ENCODE peak calls at places on chromosomes 12 and 14, in five cellular contexts. K is tibial artery, Y is upper lobe of right lung, E is AG09319, Z is astrocyte of the spinal cord. R is an unnamed sample.
A peak's percentile ranks its signal among the peaks of the same experiment; 100 is the strongest.

GRCh38 chr14:75972729-75973480 is 8.9 kb downstream of the TGFB3 start:
- DNase-seq in E (no peak), Z (no peak), Y (no peak), K (no peak), R (no peak)

GRCh38 chr12:65875635-65876034 is 51.4 kb downstream of the HMGA2 start:
- DNase-seq in K (no peak), Y (no peak), E (no peak), Z (peak; percentile 79), R (no peak)

GRCh38 chr14:34030864-34031263 is 80.0 kb upstream of the EGLN3 start:
- DNase-seq in E (peak; percentile 79), K (peak; percentile 28), Z (peak; percentile 23), Y (no peak), R (no peak)

GRCh38 chr14:54606631-54607133 is 39.8 kb downstream of the SAMD4A start:
- DNase-seq in Z (peak; percentile 83), Y (no peak), E (peak; percentile 67), K (peak; percentile 39), R (no peak)

GRCh38 chr14:90159688-90160087 is 96.7 kb upstream of the PSMC1 start:
- DNase-seq in E (no peak), K (no peak), Z (no peak), Y (no peak), R (no peak)

GRCh38 chr14:63323148-63323547 is 4.4 kb upstream of the GPHB5 start:
- DNase-seq in E (no peak), Z (no peak), Y (no peak), K (no peak), R (no peak)

GRCh38 chr12:14643247-14643646 is 53.2 kb downstream of the GUCY2C start:
- DNase-seq in Y (no peak), Z (no peak), E (no peak), K (no peak), R (no peak)

GRCh38 chr14:93183596-93184317 is 940 bp downstream of the MOAP1 start:
- DNase-seq in Y (peak; percentile 66), Z (no peak), E (no peak), K (no peak), R (no peak)

GRCh38 chr12:91870872-91871707 is 274.6 kb downstream of the BTG1 start:
- DNase-seq in E (no peak), Z (no peak), K (no peak), Y (no peak), R (no peak)

GRCh38 chr14:96056509-96057422 is 17.6 kb downstream of the C14orf132 start:
- DNase-seq in K (peak; percentile 15), Y (no peak), E (no peak), Z (no peak), R (no peak)

GRCh38 chr12:51591020-51591901 is at the start of gene SCN8A:
- DNase-seq in Z (peak; percentile 22), E (peak; percentile 36), K (no peak), Y (peak; percentile 67), R (peak; percentile 78)

GRCh38 chr12:2984249-2984648 is 25.1 kb downstream of the TEAD4 start:
- DNase-seq in Z (no peak), K (no peak), E (no peak), Y (no peak), R (no peak)

GRCh38 chr12:11758838-11759509 is 109.5 kb downstream of the ETV6 start:
- DNase-seq in E (no peak), Y (no peak), Z (peak; percentile 16), K (no peak), R (no peak)

GRCh38 chr12:112555621-112556233 is 137.0 kb downstream of the PTPN11 start:
- DNase-seq in K (no peak), Y (no peak), Z (no peak), E (no peak), R (no peak)

GRCh38 chr14:54138354-54139038 is 181.9 kb upstream of the BMP4 start:
- DNase-seq in E (no peak), Y (no peak), Z (no peak), K (no peak), R (no peak)

GRCh38 chr12:4809013-4809448 is 88.8 kb downstream of the GALNT8 start:
- DNase-seq in K (peak; percentile 23), Y (no peak), Z (no peak), E (no peak), R (no peak)

GRCh38 chr14:53236708-53237107 is 83.6 kb upstream of the DDHD1 start:
- DNase-seq in Y (no peak), K (no peak), E (no peak), Z (no peak), R (no peak)

GRCh38 chr14:28083456-28083855 is 683.1 kb upstream of the FOXG1 start:
- DNase-seq in K (no peak), Y (no peak), E (no peak), Z (peak; percentile 25), R (no peak)
- TF ChIP-seq CTCF in K (no peak), Y (no peak), E (no peak), Z (no peak), R (no peak)

GRCh38 chr12:40225337-40225983 is 663 bp downstream of the LRRK2 start:
- DNase-seq in E (no peak), Z (no peak), K (no peak), Y (no peak), R (no peak)

GRCh38 chr12:40222247-40222646 is 2.5 kb upstream of the LRRK2 start:
- DNase-seq in Y (no peak), Z (peak; percentile 6), K (no peak), E (peak; percentile 29), R (no peak)

GRCh38 chr12:40226652-40227051 is 1.9 kb downstream of the LRRK2 start:
- DNase-seq in Z (peak; percentile 87), K (peak; percentile 76), E (peak; percentile 55), Y (no peak), R (no peak)

GRCh38 chr12:40225984-40226602 is 1.3 kb downstream of the LRRK2 start:
- DNase-seq in Y (no peak), E (no peak), K (no peak), Z (no peak), R (no peak)

GRCh38 chr12:40224439-40225291 is at the start of gene LRRK2:
- DNase-seq in K (peak; percentile 85), Z (peak; percentile 66), Y (peak; percentile 96), E (peak; percentile 54), R (peak; percentile 69)
- TF ChIP-seq CTCF in K (no peak), Z (peak; percentile 3), Y (peak; percentile 24), E (no peak), R (peak; percentile 33)

GRCh38 chr12:125099407-125099779 is 34.2 kb downstream of the AACS start:
- DNase-seq in Y (no peak), K (no peak), E (no peak), Z (no peak), R (no peak)

GRCh38 chr12:125098676-125099406 is 33.6 kb downstream of the AACS start:
- DNase-seq in E (no peak), K (no peak), Z (no peak), Y (no peak), R (no peak)

GRCh38 chr12:125097427-125097826 is 32.2 kb downstream of the AACS start:
- DNase-seq in Y (no peak), K (no peak), Z (no peak), E (no peak), R (no peak)

GRCh38 chr12:125093681-125094025 is 28.4 kb downstream of the AACS start:
- DNase-seq in Z (no peak), Y (no peak), E (no peak), K (no peak), R (no peak)

DNA sequence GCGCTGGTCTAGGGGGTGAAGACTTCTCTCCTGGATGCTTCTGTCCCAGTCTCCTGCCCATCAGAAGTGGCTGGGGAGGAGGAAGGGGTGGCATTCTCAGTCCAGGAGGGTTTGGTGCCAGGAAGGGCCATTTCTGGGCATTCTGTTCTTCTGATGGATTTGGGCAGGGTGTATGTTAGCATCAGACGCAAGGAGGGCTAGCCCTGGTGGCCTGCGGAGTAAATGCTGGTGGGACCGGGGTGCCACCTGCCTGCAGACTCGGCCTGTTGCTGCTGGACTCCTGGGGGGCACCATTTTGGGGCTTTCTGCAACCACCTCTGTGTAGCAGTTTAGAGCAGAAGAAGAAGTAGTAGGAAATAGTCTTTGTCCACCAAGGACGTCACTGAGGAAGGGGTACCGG is 31.7 kb downstream of the AACS start:
- DNase-seq in E (no peak), Y (no peak), K (no peak), Z (no peak), R (no peak)
- TF ChIP-seq CTCF in E (no peak), Y (no peak), K (no peak), Z (no peak), R (no peak)

GRCh38 chr12:87201598-87201997 is 827.6 kb downstream of the C12orf50 start:
- DNase-seq in K (no peak), E (no peak), Z (no peak), Y (no peak), R (no peak)
- TF ChIP-seq CTCF in K (no peak), E (no peak), Z (no peak), Y (no peak), R (no peak)

DNA sequence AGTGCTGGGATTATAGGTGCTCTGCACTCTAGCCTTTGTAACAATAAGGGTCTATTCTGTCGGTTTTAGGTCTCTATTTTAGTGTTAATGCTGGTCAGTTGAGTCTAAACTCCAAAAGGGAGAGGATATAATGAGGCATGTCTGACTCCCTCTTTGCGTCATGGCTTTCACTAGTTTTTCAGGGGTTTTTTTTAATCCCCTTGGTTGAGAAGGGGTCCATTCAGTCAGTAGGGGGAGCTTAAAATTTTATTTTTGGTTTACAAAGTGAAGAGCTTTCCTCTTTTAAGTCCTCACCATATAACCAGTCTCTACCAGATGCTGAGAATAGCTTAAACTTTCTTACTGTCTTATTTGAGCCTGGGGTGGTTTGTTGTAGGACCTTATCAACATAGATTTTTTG is 106.9 kb downstream of the PRKCH start:
- DNase-seq in Y (no peak), K (no peak), Z (no peak), E (no peak), R (no peak)
- TF ChIP-seq CTCF in Y (no peak), K (no peak), Z (no peak), E (no peak), R (no peak)

R was measured in type B pancreatic cell.